ENCODE peak calls at places on chromosomes 13 and 19, in four cellular contexts. T, F, A and E are unnamed samples.

GRCh38 chr19:46620267-46620666 is 4.6 kb downstream of the PTGIR start:
- DNase-seq in F (no peak), T (no peak), A (no peak), E (no peak)

GRCh38 chr13:65468628-65469027 is 1761.5 kb downstream of the PCDH9 start:
- DNase-seq in A (no peak), T (no peak), F (no peak), E (no peak)

GRCh38 chr13:75938811-75939525 is 302.8 kb downstream of the LMO7 start:
- DNase-seq in F (no peak), A (no peak), T (no peak), E (peak)

GRCh38 chr13:57627663-57628062 is 3.9 kb upstream of the PCDH17 start:
- DNase-seq in A (peak), T (peak), F (no peak), E (peak)

GRCh38 chr19:20969498-20969897 is 46.4 kb downstream of the ZNF85 start:
- DNase-seq in T (no peak), F (no peak), A (no peak), E (no peak)

GRCh38 chr19:58217607-58218391 is 10.9 kb upstream of the ZNF544 start:
- DNase-seq in F (no peak), A (no peak), T (no peak), E (no peak)

GRCh38 chr13:106110241-106110855 is 425.1 kb downstream of the EFNB2 start:
- DNase-seq in T (no peak), F (no peak), A (no peak), E (no peak)

GRCh38 chr19:48053856-48054255 is 10.0 kb upstream of the CABP5 start:
- DNase-seq in F (no peak), A (no peak), T (no peak), E (peak)

GRCh38 chr13:59112375-59112774 is 1051.4 kb downstream of the DIAPH3 start:
- DNase-seq in A (no peak), T (no peak), F (no peak), E (peak)

GRCh38 chr19:44988896-44989563 is 12.2 kb upstream of the RELB start:
- DNase-seq in A (peak), T (peak), F (peak), E (peak)